ENCODE peak calls at places on chromosomes 1 and 21, in nine cellular contexts. L is uterus, K is cardiac fibroblast, O is AG04450, G is fibroblast of mammary gland, R is stomach, C is tibial nerve, H is SK-N-SH, B is mammary epithelial cell. U is an unnamed sample.
A peak's percentile ranks its signal among the peaks of the same experiment; 100 is the strongest.

GRCh38 chr1:23530750-23531651 is at the start of gene E2F2:
- DNase-seq in H (peak; percentile 94), B (peak; percentile 84), K (peak; percentile 91), G (peak; percentile 77), O (peak; percentile 56), L (peak; percentile 81), R (peak; percentile 88), C (peak; percentile 72), U (peak; percentile 94)

GRCh38 chr1:54850737-54851136 is 36.3 kb downstream of the DHCR24 start:
- DNase-seq in R (no peak), B (peak; percentile 14), G (peak; percentile 100), L (no peak), C (peak; percentile 46), H (no peak), O (peak; percentile 94), K (peak; percentile 97), U (no peak)

GRCh38 chr1:46517932-46518498 is 28.4 kb downstream of the DMBX1 start:
- DNase-seq in G (no peak), B (no peak), O (no peak), H (no peak), C (no peak), K (no peak), L (no peak), R (no peak), U (peak; percentile 37)

GRCh38 chr1:107687846-107688753 is 276.9 kb downstream of the VAV3 start:
- DNase-seq in R (no peak), G (peak; percentile 34), H (no peak), C (no peak), B (peak; percentile 88), O (no peak), L (no peak), K (no peak), U (no peak)

GRCh38 chr1:248807067-248807737 is 18.5 kb downstream of the SH3BP5L start:
- DNase-seq in L (no peak), K (peak; percentile 57), H (peak; percentile 79), C (no peak), R (peak; percentile 67), O (no peak), G (peak; percentile 48), B (no peak), U (no peak)

GRCh38 chr1:167473761-167474160 is 44.6 kb downstream of the CD247 start:
- DNase-seq in B (no peak), H (no peak), O (no peak), L (no peak), G (no peak), C (no peak), R (no peak), K (no peak), U (no peak)

GRCh38 chr1:53298163-53298685 is 29.6 kb downstream of the LRP8 start:
- DNase-seq in K (peak; percentile 37), O (no peak), R (no peak), L (no peak), G (no peak), C (no peak), H (no peak), B (no peak), U (no peak)

GRCh38 chr1:54581621-54582035 is 33.6 kb downstream of the ACOT11 start:
- DNase-seq in C (peak; percentile 53), G (peak; percentile 61), R (peak; percentile 97), L (peak; percentile 83), O (peak; percentile 13), B (peak; percentile 93), K (peak; percentile 95), H (peak; percentile 93), U (peak; percentile 96)

GRCh38 chr1:182408435-182409070 is 8.1 kb upstream of the TEDDM1 start:
- DNase-seq in H (no peak), K (no peak), L (no peak), C (no peak), B (no peak), O (no peak), G (no peak), R (no peak), U (no peak)

GRCh38 chr21:18350216-18350615 is 53.4 kb downstream of the TMPRSS15 start:
- DNase-seq in K (no peak), O (no peak), R (no peak), B (no peak), H (no peak), C (no peak), G (peak; percentile 51), L (no peak), U (no peak)

GRCh38 chr1:67802565-67802964 is 30.7 kb downstream of the GNG12 start:
- DNase-seq in C (no peak), G (no peak), K (no peak), L (no peak), O (no peak), H (no peak), R (no peak), B (no peak), U (no peak)

GRCh38 chr1:36269408-36269838 is 36.7 kb upstream of the SH3D21 start:
- DNase-seq in B (no peak), K (peak; percentile 30), R (peak; percentile 84), L (no peak), O (no peak), H (no peak), C (no peak), G (peak; percentile 61), U (no peak)

GRCh38 chr1:116934586-116935207 is 25.0 kb downstream of the PTGFRN start:
- DNase-seq in O (no peak), L (no peak), R (no peak), G (peak; percentile 34), K (peak; percentile 44), H (no peak), C (no peak), B (no peak), U (no peak)

GRCh38 chr1:156555715-156556114 is 16.6 kb downstream of the IQGAP3 start:
- DNase-seq in H (no peak), K (no peak), O (no peak), R (no peak), L (no peak), G (no peak), B (no peak), C (no peak), U (no peak)

GRCh38 chr1:156556354-156556753 is 16.0 kb downstream of the IQGAP3 start:
- DNase-seq in C (no peak), R (no peak), K (no peak), G (no peak), H (no peak), L (no peak), O (no peak), B (no peak), U (no peak)

GRCh38 chr1:156559086-156559796 is 13.1 kb downstream of the IQGAP3 start:
- DNase-seq in O (no peak), C (no peak), H (no peak), R (no peak), K (no peak), B (no peak), L (no peak), G (no peak), U (no peak)

GRCh38 chr1:156560585-156561163 is 11.7 kb downstream of the IQGAP3 start:
- DNase-seq in R (no peak), H (peak; percentile 53), B (no peak), L (no peak), K (no peak), G (no peak), C (no peak), O (no peak), U (no peak)

GRCh38 chr1:156559797-156560112 is 12.6 kb downstream of the IQGAP3 start:
- DNase-seq in C (no peak), O (no peak), H (no peak), B (no peak), R (no peak), G (no peak), K (no peak), L (no peak), U (no peak)
- H3K4me3 ChIP-seq in C (no peak overlapping the region), O (no peak overlapping the region), H (no peak overlapping the region), B (no peak overlapping the region), R (no peak overlapping the region), G (no peak overlapping the region), K (no peak overlapping the region), L (no peak overlapping the region), U (no peak overlapping the region)

GRCh38 chr1:229420765-229421164 is 13.1 kb downstream of the ACTA1 start:
- DNase-seq in O (no peak), K (no peak), L (no peak), H (no peak), C (no peak), G (no peak), R (no peak), B (no peak), U (no peak)
- TF ChIP-seq CTCF in O (no peak), K (no peak), L (no peak), H (no peak), C (no peak), G (no peak), R (no peak), B (no peak), U (no peak)

DNA sequence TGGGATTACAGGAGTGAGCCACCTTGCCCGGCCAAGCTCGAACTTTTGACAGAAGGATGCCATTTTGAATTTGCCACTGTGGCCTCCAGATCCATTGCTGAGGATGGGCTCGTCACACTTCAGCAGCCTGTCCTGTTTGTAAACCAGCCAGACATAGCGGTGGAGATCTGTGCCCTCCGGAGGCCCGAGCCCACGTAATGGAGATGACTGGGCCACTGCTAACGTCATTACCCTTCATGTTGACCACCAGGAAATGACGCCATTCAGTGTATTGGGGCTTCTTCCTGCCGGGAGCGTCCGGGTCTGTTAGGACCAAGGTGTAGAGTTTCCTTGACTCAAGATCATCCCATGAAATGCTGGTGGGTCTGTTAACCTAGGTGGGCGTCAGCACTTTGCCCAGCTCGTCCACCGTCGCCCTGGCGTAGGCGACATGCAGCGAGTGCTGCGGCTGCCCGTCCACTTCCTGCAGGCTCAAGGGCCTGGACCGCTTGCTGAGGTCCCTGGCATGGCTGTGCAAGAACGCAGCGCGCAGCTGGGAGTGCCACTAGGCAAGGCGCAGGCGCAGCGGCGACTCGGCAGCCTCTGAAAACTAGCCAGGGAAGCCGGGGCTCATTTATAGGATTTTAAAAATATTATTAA is 40.8 kb downstream of the PTPRC start:
- DNase-seq in L (no peak), O (no peak), H (no peak), B (no peak), R (no peak), K (no peak), G (no peak), C (no peak), U (peak; percentile 77)
- H3K4me3 ChIP-seq in L (no peak overlapping the region), O (no peak overlapping the region), H (no peak overlapping the region), B (no peak overlapping the region), R (no peak overlapping the region), K (no peak overlapping the region), G (no peak overlapping the region), C (no peak overlapping the region), U (no peak overlapping the region)

GRCh38 chr1:39379187-39379586 is 112.2 kb upstream of the BMP8A start:
- DNase-seq in O (no peak), C (no peak), R (no peak), B (no peak), G (no peak), K (no peak), H (no peak), L (no peak), U (no peak)

GRCh38 chr1:39381839-39382238 is 109.6 kb upstream of the BMP8A start:
- DNase-seq in B (no peak), O (no peak), H (no peak), L (no peak), G (peak; percentile 31), K (peak; percentile 61), C (no peak), R (no peak), U (no peak)

GRCh38 chr1:39376656-39377055 is 114.8 kb upstream of the BMP8A start:
- DNase-seq in B (no peak), K (no peak), L (no peak), R (no peak), O (no peak), G (no peak), H (no peak), C (no peak), U (no peak)

GRCh38 chr1:39380036-39380435 is 111.4 kb upstream of the BMP8A start:
- DNase-seq in H (no peak), K (no peak), C (no peak), B (no peak), O (no peak), L (no peak), G (no peak), R (no peak), U (no peak)

GRCh38 chr1:39378377-39378776 is 113.1 kb upstream of the BMP8A start:
- DNase-seq in B (peak; percentile 95), O (no peak), G (no peak), L (no peak), H (no peak), C (no peak), R (no peak), K (no peak), U (no peak)
- TF ChIP-seq CTCF in B (peak; percentile 91), O (peak; percentile 21), G (peak; percentile 38), L (no peak), H (peak; percentile 35), C (no peak), R (no peak), K (peak; percentile 28), U (peak; percentile 31)

U was measured in kidney.